ENCODE peak calls at places on chromosomes 1 and 21, in ten cellular contexts. One of them, this sample, is unnamed. For H3K4me1, the result is how much of the 10 kb centered on the place peaks cover.

GRCh38 chr1:229326601-229327000 is 16.2 kb downstream of the CCSAP start:
- DNase-seq in GM23248: no peak
- DNase-seq in adipocyte: no peak
- DNase-seq in tibial artery: no peak
- DNase-seq in PC-3: no peak
- DNase-seq in hepatocyte: no peak
- DNase-seq in Peyer's patch: no peak
- DNase-seq in uterus: no peak
- DNase-seq in body of pancreas: no peak
- DNase-seq in psoas muscle: no peak
- DNase-seq in this sample: no peak

GRCh38 chr1:12083766-12084165 is 20.7 kb downstream of the TNFRSF8 start:
- DNase-seq in adipocyte: peak
- DNase-seq in tibial artery: no peak
- DNase-seq in psoas muscle: no peak
- DNase-seq in GM23248: peak
- DNase-seq in uterus: peak
- DNase-seq in hepatocyte: no peak
- DNase-seq in PC-3: peak
- DNase-seq in body of pancreas: no peak
- DNase-seq in Peyer's patch: no peak
- DNase-seq in this sample: no peak

GRCh38 chr1:35555601-35556477 is 1.4 kb downstream of the KIAA0319L start:
- DNase-seq in psoas muscle: no peak
- DNase-seq in adipocyte: peak
- DNase-seq in tibial artery: no peak
- DNase-seq in Peyer's patch: no peak
- DNase-seq in uterus: no peak
- DNase-seq in GM23248: peak
- DNase-seq in body of pancreas: no peak
- DNase-seq in PC-3: peak
- DNase-seq in hepatocyte: peak
- DNase-seq in this sample: no peak

GRCh38 chr1:109050228-109050995 is 8.5 kb upstream of the WDR47 start:
- DNase-seq in uterus: no peak
- DNase-seq in tibial artery: no peak
- DNase-seq in psoas muscle: no peak
- DNase-seq in Peyer's patch: no peak
- DNase-seq in hepatocyte: no peak
- DNase-seq in GM23248: no peak
- DNase-seq in PC-3: peak
- DNase-seq in adipocyte: no peak
- DNase-seq in body of pancreas: no peak
- DNase-seq in this sample: no peak

GRCh38 chr1:22212400-22213233 is 69.7 kb upstream of the WNT4 start:
- DNase-seq in Peyer's patch: no peak
- DNase-seq in psoas muscle: no peak
- DNase-seq in tibial artery: no peak
- DNase-seq in body of pancreas: no peak
- DNase-seq in GM23248: no peak
- DNase-seq in PC-3: no peak
- DNase-seq in adipocyte: no peak
- DNase-seq in hepatocyte: no peak
- DNase-seq in uterus: no peak
- DNase-seq in this sample: no peak

GRCh38 chr21:35738342-35738961 is 321.9 kb downstream of the SETD4 start:
- DNase-seq in PC-3: peak
- DNase-seq in hepatocyte: peak
- DNase-seq in body of pancreas: no peak
- DNase-seq in adipocyte: no peak
- DNase-seq in Peyer's patch: no peak
- DNase-seq in tibial artery: no peak
- DNase-seq in psoas muscle: no peak
- DNase-seq in GM23248: peak
- DNase-seq in uterus: peak
- DNase-seq in this sample: peak

GRCh38 chr21:17371470-17371869 is 141.4 kb upstream of the CXADR start:
- DNase-seq in uterus: no peak
- DNase-seq in Peyer's patch: no peak
- DNase-seq in adipocyte: peak
- DNase-seq in psoas muscle: no peak
- DNase-seq in hepatocyte: no peak
- DNase-seq in tibial artery: no peak
- DNase-seq in body of pancreas: no peak
- DNase-seq in PC-3: peak
- DNase-seq in GM23248: peak
- DNase-seq in this sample: no peak

GRCh38 chr1:166839600-166840308 is 479 bp downstream of the POGK start:
- DNase-seq in body of pancreas: peak
- DNase-seq in tibial artery: peak
- DNase-seq in hepatocyte: peak
- DNase-seq in uterus: peak
- DNase-seq in PC-3: peak
- DNase-seq in adipocyte: peak
- DNase-seq in Peyer's patch: peak
- DNase-seq in GM23248: peak
- DNase-seq in psoas muscle: peak
- DNase-seq in this sample: peak

GRCh38 chr1:248824701-248825100 is 1.0 kb downstream of the SH3BP5L start:
- DNase-seq in psoas muscle: no peak
- DNase-seq in adipocyte: no peak
- DNase-seq in hepatocyte: no peak
- DNase-seq in Peyer's patch: no peak
- DNase-seq in PC-3: no peak
- DNase-seq in uterus: no peak
- DNase-seq in GM23248: no peak
- DNase-seq in tibial artery: no peak
- DNase-seq in body of pancreas: peak
- DNase-seq in this sample: no peak

GRCh38 chr1:248825136-248825535 is 579 bp downstream of the SH3BP5L start:
- DNase-seq in body of pancreas: peak
- DNase-seq in tibial artery: no peak
- DNase-seq in Peyer's patch: no peak
- DNase-seq in psoas muscle: no peak
- DNase-seq in uterus: no peak
- DNase-seq in hepatocyte: no peak
- DNase-seq in PC-3: no peak
- DNase-seq in adipocyte: no peak
- DNase-seq in GM23248: peak
- DNase-seq in this sample: no peak

GRCh38 chr1:248825573-248825908 is 174 bp downstream of the SH3BP5L start:
- DNase-seq in adipocyte: no peak
- DNase-seq in hepatocyte: no peak
- DNase-seq in Peyer's patch: no peak
- DNase-seq in tibial artery: no peak
- DNase-seq in GM23248: no peak
- DNase-seq in body of pancreas: no peak
- DNase-seq in PC-3: no peak
- DNase-seq in psoas muscle: no peak
- DNase-seq in uterus: no peak
- DNase-seq in this sample: no peak

GRCh38 chr1:248823517-248824001 is 2.2 kb downstream of the SH3BP5L start:
- DNase-seq in hepatocyte: no peak
- DNase-seq in Peyer's patch: no peak
- DNase-seq in psoas muscle: no peak
- DNase-seq in GM23248: peak
- DNase-seq in tibial artery: no peak
- DNase-seq in body of pancreas: peak
- DNase-seq in uterus: no peak
- DNase-seq in PC-3: peak
- DNase-seq in adipocyte: peak
- DNase-seq in this sample: no peak

DNA sequence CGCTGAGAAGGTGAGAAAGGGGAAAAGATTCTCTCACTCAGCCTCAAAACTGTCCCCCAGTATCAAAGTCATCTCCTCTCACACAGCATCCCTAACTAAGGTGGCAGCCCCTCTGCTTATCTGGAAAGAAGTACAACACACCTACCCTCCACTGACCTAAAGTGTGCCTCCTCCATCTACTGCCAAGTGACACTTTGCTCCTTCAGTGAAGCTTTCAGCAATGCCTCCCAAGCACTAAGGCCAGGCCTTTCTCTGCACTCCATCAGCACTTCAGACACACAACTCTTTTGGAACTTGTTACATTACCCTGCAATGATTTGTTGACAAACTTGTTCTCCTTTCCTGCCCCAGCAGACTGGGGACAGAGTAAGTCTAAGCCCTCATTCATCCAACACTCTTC is 1.4 kb downstream of the SH3BP5L start:
- DNase-seq in PC-3: no peak
- DNase-seq in tibial artery: no peak
- DNase-seq in hepatocyte: no peak
- DNase-seq in adipocyte: no peak
- DNase-seq in GM23248: no peak
- DNase-seq in body of pancreas: peak
- DNase-seq in psoas muscle: no peak
- DNase-seq in uterus: no peak
- DNase-seq in Peyer's patch: no peak
- DNase-seq in this sample: no peak
- H3K4me1 ChIP-seq in PC-3: half or more
- H3K4me1 ChIP-seq in tibial artery: under half
- H3K4me1 ChIP-seq in hepatocyte: under half
- H3K4me1 ChIP-seq in adipocyte: half or more
- H3K4me1 ChIP-seq in GM23248: half or more
- H3K4me1 ChIP-seq in body of pancreas: half or more
- H3K4me1 ChIP-seq in psoas muscle: half or more
- H3K4me1 ChIP-seq in uterus: under half
- H3K4me1 ChIP-seq in Peyer's patch: under half
- H3K4me1 ChIP-seq in this sample: half or more

DNA sequence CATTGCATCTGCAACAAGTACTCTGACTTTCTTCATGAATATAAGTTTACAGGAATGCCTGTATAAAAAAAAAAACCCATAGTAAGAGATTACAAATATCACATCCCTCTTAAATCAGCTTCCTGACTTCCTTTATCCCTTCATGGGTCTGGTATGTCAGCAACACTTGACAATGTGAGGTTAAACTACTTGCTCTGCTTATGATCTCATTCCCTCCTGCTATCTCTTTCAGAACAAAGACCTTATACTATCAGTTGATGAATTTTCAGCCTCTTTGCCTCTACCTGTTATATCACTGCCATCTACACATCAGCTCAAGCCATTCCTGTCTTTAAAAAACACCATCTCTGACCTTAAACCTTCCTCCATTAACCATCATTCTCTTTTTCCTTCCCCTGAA is 130.9 kb upstream of the SAMSN1 start:
- DNase-seq in tibial artery: no peak
- DNase-seq in psoas muscle: no peak
- DNase-seq in PC-3: no peak
- DNase-seq in body of pancreas: no peak
- DNase-seq in Peyer's patch: no peak
- DNase-seq in adipocyte: no peak
- DNase-seq in uterus: no peak
- DNase-seq in GM23248: no peak
- DNase-seq in hepatocyte: no peak
- DNase-seq in this sample: no peak
- H3K4me3 ChIP-seq in tibial artery: no peak
- H3K4me3 ChIP-seq in psoas muscle: no peak
- H3K4me3 ChIP-seq in PC-3: no peak
- H3K4me3 ChIP-seq in body of pancreas: no peak
- H3K4me3 ChIP-seq in Peyer's patch: no peak
- H3K4me3 ChIP-seq in adipocyte: no peak
- H3K4me3 ChIP-seq in uterus: no peak
- H3K4me3 ChIP-seq in GM23248: no peak
- H3K4me3 ChIP-seq in hepatocyte: no peak
- H3K4me3 ChIP-seq in this sample: no peak

DNA sequence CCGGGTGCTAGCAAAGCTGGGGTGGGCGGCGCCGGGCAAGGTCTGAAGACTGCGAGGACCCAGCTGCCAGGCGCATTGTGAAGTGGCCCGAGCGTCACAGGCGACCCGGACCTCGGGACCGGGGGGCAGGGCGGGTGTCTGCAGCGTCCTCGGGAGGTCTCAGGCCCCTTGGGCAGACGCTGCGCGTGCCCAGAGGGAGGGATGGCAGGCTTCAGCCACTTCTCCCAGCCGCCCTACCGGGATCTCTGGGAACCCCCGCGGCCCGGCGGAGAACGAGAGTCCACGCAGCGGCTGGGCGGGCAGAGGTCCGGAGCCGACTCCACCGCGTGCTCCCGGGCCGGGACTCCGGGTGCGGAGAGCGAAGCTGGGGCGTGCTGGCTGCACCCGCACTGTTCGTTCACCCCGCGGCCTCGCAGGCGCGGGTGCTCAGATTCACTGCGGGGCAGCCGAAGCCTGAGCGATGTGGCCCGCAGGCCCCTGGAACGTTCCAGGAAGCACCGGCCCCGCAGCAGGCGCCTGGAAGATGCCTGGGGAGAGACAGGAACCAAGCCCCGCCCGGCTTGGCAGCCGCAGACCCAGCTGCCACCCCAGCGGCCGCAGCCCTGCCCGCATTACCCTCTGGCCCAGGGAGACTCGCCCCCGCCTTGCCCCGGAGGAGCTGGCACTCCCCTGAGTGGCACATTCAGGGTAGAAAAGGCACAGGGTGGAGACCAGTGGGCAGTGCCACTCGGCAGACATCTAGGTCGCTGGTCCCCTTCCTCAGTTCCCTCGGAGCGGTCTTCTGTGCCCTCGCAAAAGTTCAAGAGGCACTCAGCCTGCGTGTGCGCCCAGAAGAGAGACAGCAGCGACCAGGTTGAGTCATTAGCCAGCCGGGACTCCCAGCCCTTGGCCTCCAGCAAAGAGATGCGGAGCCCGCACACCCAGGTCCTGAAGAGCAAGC is at the start of gene CCDC185:
- DNase-seq in uterus: no peak
- DNase-seq in Peyer's patch: no peak
- DNase-seq in adipocyte: peak
- DNase-seq in body of pancreas: peak
- DNase-seq in psoas muscle: no peak
- DNase-seq in GM23248: peak
- DNase-seq in hepatocyte: no peak
- DNase-seq in tibial artery: no peak
- DNase-seq in PC-3: no peak
- DNase-seq in this sample: no peak
- H3K4me1 ChIP-seq in uterus: under half
- H3K4me1 ChIP-seq in Peyer's patch: under half
- H3K4me1 ChIP-seq in adipocyte: under half
- H3K4me1 ChIP-seq in body of pancreas: under half
- H3K4me1 ChIP-seq in psoas muscle: under half
- H3K4me1 ChIP-seq in GM23248: under half
- H3K4me1 ChIP-seq in hepatocyte: under half
- H3K4me1 ChIP-seq in tibial artery: under half
- H3K4me1 ChIP-seq in PC-3: under half
- H3K4me1 ChIP-seq in this sample: under half

DNA sequence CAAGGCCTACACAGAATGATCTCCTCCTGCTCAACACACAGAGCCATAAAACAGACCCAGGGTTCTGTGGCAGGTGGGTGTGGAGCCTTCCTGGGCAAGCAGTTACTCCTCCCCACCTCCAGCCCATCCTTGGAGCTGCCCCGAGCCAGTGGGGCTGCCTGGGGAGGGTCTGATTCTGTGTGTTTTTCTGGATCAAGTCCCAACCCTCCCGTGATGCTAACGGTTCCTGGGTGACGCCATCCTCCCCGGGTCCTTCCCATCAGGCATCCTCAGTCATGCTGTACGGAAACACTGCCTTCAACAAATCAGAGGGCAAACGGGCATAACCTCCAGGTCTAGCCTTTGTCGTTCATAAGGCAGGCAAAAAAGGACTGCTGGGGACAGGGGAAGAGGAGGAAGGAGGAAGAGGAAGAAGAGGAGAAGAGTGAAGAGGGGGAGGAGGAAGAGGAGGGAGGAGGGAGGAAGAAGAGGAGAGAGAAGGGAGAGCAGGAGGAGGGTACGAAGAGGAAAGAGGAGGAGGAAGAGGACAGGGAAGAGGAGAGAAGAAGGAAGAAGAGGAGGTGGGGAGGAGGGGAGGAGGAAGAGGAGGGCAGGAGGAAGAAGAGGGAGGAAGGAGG is 84.5 kb downstream of the ITPKB start:
- DNase-seq in Peyer's patch: no peak
- DNase-seq in psoas muscle: peak
- DNase-seq in PC-3: no peak
- DNase-seq in body of pancreas: no peak
- DNase-seq in GM23248: no peak
- DNase-seq in tibial artery: no peak
- DNase-seq in uterus: no peak
- DNase-seq in hepatocyte: no peak
- DNase-seq in adipocyte: no peak
- DNase-seq in this sample: no peak
- H3K4me3 ChIP-seq in Peyer's patch: no peak
- H3K4me3 ChIP-seq in psoas muscle: no peak
- H3K4me3 ChIP-seq in PC-3: no peak
- H3K4me3 ChIP-seq in body of pancreas: no peak
- H3K4me3 ChIP-seq in GM23248: no peak
- H3K4me3 ChIP-seq in tibial artery: no peak
- H3K4me3 ChIP-seq in uterus: no peak
- H3K4me3 ChIP-seq in hepatocyte: no peak
- H3K4me3 ChIP-seq in adipocyte: no peak
- H3K4me3 ChIP-seq in this sample: no peak

This sample was measured in heart right ventricle.